ENCODE peak calls at places on chromosomes 5 and 9, in four cellular contexts. U is hippocampal formation, Q is stomach, X is A549. E is an unnamed sample.

GRCh38 chr5:138491284-138491648 is 26.0 kb downstream of the EGR1 start:
- DNase-seq in U (no peak), Q (no peak), X (no peak), E (no peak)

GRCh38 chr5:149581192-149581861 is at the start of gene ARHGEF37:
- DNase-seq in U (peak; percentile 75), Q (peak; percentile 96), X (peak; percentile 42), E (peak; percentile 33)

GRCh38 chr9:88108779-88109178 is 29.5 kb downstream of the SPATA31C2 start:
- DNase-seq in U (no peak), Q (no peak), X (no peak), E (no peak)

GRCh38 chr5:28808967-28809810 is 1770.8 kb upstream of the CDH9 start:
- DNase-seq in U (no peak), Q (no peak), X (no peak), E (no peak)

GRCh38 chr5:170541146-170541769 is 37.4 kb downstream of the KCNIP1 start:
- DNase-seq in U (no peak), Q (peak; percentile 13), X (no peak), E (no peak)

GRCh38 chr5:177958696-177959095 is 37.3 kb downstream of the PROP1 start:
- DNase-seq in U (no peak), Q (no peak), X (no peak), E (no peak)

GRCh38 chr9:134204041-134204440 is 39.7 kb upstream of the RNU6ATAC start:
- DNase-seq in U (no peak), Q (no peak), X (no peak), E (no peak)

GRCh38 chr5:140041492-140042421 is 1.3 kb downstream of the NRG2 start:
- DNase-seq in U (peak; percentile 33), Q (peak; percentile 66), X (peak; percentile 42), E (no peak)

GRCh38 chr9:18238254-18238653 is 235.7 kb upstream of the ADAMTSL1 start:
- DNase-seq in U (no peak), Q (no peak), X (peak; percentile 27), E (no peak)

GRCh38 chr9:112132356-112132755 is 42.7 kb downstream of the SUSD1 start:
- DNase-seq in U (no peak), Q (no peak), X (no peak), E (no peak)

GRCh38 chr9:132663851-132664250 is 5.9 kb downstream of the DDX31 start:
- DNase-seq in U (no peak), Q (no peak), X (no peak), E (no peak)

GRCh38 chr5:133939668-133940067 is 28.8 kb downstream of the C5orf15 start:
- DNase-seq in U (no peak), Q (no peak), X (no peak), E (no peak)

GRCh38 chr5:138337685-138338410 is at the start of gene FAM53C:
- DNase-seq in U (peak; percentile 89), Q (peak; percentile 95), X (peak; percentile 93), E (peak; percentile 89)

GRCh38 chr5:116013207-116013777 is 19.0 kb upstream of the ARL14EPL start:
- DNase-seq in U (no peak), Q (no peak), X (no peak), E (no peak)

GRCh38 chr9:130696996-130697395 is 3.4 kb downstream of the EXOSC2 start:
- DNase-seq in U (no peak), Q (no peak), X (no peak), E (no peak)

E was measured in HCT116.